ENCODE peak calls at places on chromosomes 4 and X, in five cellular contexts. Z is T-helper 17 cell; V is stimulated activated CD8-positive, alpha-beta memory T cell treated with anti-CD3 and anti-CD28 coated beads, Interleukin-15, amount 100 ng/mL, for 1 hour; X is stomach; D is EL. H is an unnamed sample.

GRCh38 chr4:109032676-109033075 is 269.8 kb downstream of the COL25A1 start:
- DNase-seq in Z (no peak), V (no peak), X (no peak), D (no peak), H (no peak)

GRCh38 chrX:132612990-132613564 is 124.2 kb upstream of the MBNL3 start:
- DNase-seq in Z (no peak), V (peak; percentile 4), X (peak; percentile 56), D (no peak), H (no peak)

GRCh38 chr4:95949136-95949765 is 109.4 kb downstream of the PDHA2 start:
- DNase-seq in Z (no peak), V (no peak), X (no peak), D (no peak), H (no peak)

GRCh38 chr4:40196724-40197281 is at the start of gene RHOH:
- DNase-seq in Z (peak; percentile 66), V (peak; percentile 45), X (peak; percentile 42), D (no peak), H (no peak)

GRCh38 chr4:149584703-149585102 is 230.9 kb downstream of the IQCM start:
- DNase-seq in Z (no peak), V (no peak), X (no peak), D (peak; percentile 5), H (no peak)

GRCh38 chr4:82905205-82905604 is 4.7 kb downstream of the THAP9 start:
- DNase-seq in Z (no peak), V (no peak), X (no peak), D (peak; percentile 69), H (no peak)

GRCh38 chr4:41362647-41363383 is 106.1 kb downstream of the UCHL1 start:
- DNase-seq in Z (no peak), V (no peak), X (no peak), D (no peak), H (no peak)

GRCh38 chr4:3792813-3793212 is 26.6 kb downstream of the ADRA2C start:
- DNase-seq in Z (no peak), V (no peak), X (no peak), D (no peak), H (no peak)

GRCh38 chr4:123352240-123352945 is 44.2 kb upstream of the SPRY1 start:
- DNase-seq in Z (no peak), V (no peak), X (no peak), D (no peak), H (peak; percentile 62)

GRCh38 chr4:13548059-13548983 is 4.0 kb upstream of the NKX3-2 start:
- DNase-seq in Z (no peak), V (no peak), X (no peak), D (peak; percentile 27), H (no peak)

GRCh38 chr4:90234916-90235547 is 107.8 kb downstream of the CCSER1 start:
- DNase-seq in Z (no peak), V (no peak), X (peak; percentile 28), D (no peak), H (no peak)

GRCh38 chr4:16443504-16444088 is 217.3 kb upstream of the TAPT1 start:
- DNase-seq in Z (no peak), V (no peak), X (no peak), D (peak; percentile 48), H (peak; percentile 26)

GRCh38 chrX:24899391-24899790 is 116.4 kb downstream of the ARX start:
- DNase-seq in Z (no peak), V (no peak), X (no peak), D (no peak), H (no peak)

GRCh38 chr4:38930199-38930598 is 62.6 kb downstream of the FAM114A1 start:
- DNase-seq in Z (no peak), V (no peak), X (no peak), D (no peak), H (no peak)

GRCh38 chrX:77749695-77750094 is 36.3 kb downstream of the ATRX start:
- DNase-seq in Z (no peak), V (no peak), X (no peak), D (peak; percentile 68), H (no peak)

GRCh38 chr4:130825283-130825682 is 1729.3 kb downstream of the C4orf33 start:
- DNase-seq in Z (no peak), V (no peak), X (no peak), D (peak; percentile 20), H (no peak)

GRCh38 chr4:129138762-129139496 is 43.0 kb downstream of the C4orf33 start:
- DNase-seq in Z (no peak), V (no peak), X (no peak), D (no peak), H (no peak)

GRCh38 chr4:123706961-123707360 is 310.4 kb downstream of the SPRY1 start:
- DNase-seq in Z (no peak), V (no peak), X (no peak), D (peak; percentile 9), H (no peak)

GRCh38 chrX:70455366-70456202 is 10.9 kb downstream of the DLG3 start:
- DNase-seq in Z (no peak), V (no peak), X (no peak), D (no peak), H (no peak)

GRCh38 chr4:7734651-7735260 is 204.9 kb downstream of the AFAP1 start:
- DNase-seq in Z (no peak), V (no peak), X (no peak), D (no peak), H (no peak)

GRCh38 chrX:123088930-123089329 is 95.1 kb upstream of the GRIA3 start:
- DNase-seq in Z (no peak), V (no peak), X (no peak), D (no peak), H (no peak)

GRCh38 chr4:84171871-84172270 is 327.2 kb downstream of the NKX6-1 start:
- DNase-seq in Z (no peak), V (no peak), X (no peak), D (no peak), H (no peak)

GRCh38 chrX:77455437-77455836 is 8.2 kb downstream of the FGF16 start:
- DNase-seq in Z (no peak), V (no peak), X (no peak), D (no peak), H (no peak)

GRCh38 chrX:73400136-73400748 is 46.6 kb upstream of the CDX4 start:
- DNase-seq in Z (no peak), V (no peak), X (no peak), D (no peak), H (no peak)

GRCh38 chrX:47169726-47170515 is 23.7 kb upstream of the UBA1 start:
- DNase-seq in Z (no peak), V (no peak), X (peak; percentile 23), D (peak; percentile 6), H (no peak)

GRCh38 chr4:127006509-127006908 is 626.2 kb upstream of the INTU start:
- DNase-seq in Z (no peak), V (no peak), X (no peak), D (no peak), H (no peak)

GRCh38 chr4:87718221-87718620 is 68.1 kb downstream of the DMP1 start:
- DNase-seq in Z (no peak), V (no peak), X (no peak), D (no peak), H (no peak)

GRCh38 chr4:1414831-1415680 is 8.8 kb upstream of the NKX1-1 start:
- DNase-seq in Z (no peak), V (no peak), X (peak; percentile 21), D (no peak), H (no peak)

GRCh38 chrX:143429021-143429570 is 88.2 kb downstream of the SPANXN3 start:
- DNase-seq in Z (no peak), V (no peak), X (no peak), D (no peak), H (peak; percentile 3)

GRCh38 chr4:7094931-7095330 is 27.1 kb upstream of the GRPEL1 start:
- DNase-seq in Z (no peak), V (no peak), X (no peak), D (no peak), H (no peak)

GRCh38 chr4:3781997-3782930 is 16.1 kb downstream of the ADRA2C start:
- DNase-seq in Z (no peak), V (no peak), X (no peak), D (no peak), H (no peak)

GRCh38 chr4:81504685-81505598 is 33.2 kb upstream of the RASGEF1B start:
- DNase-seq in Z (peak; percentile 30), V (peak; percentile 27), X (peak; percentile 52), D (no peak), H (no peak)

GRCh38 chrX:39470588-39471155 is 627.1 kb downstream of the BCOR start:
- DNase-seq in Z (no peak), V (no peak), X (no peak), D (peak; percentile 24), H (peak; percentile 21)

H was measured in stromal cell of bone marrow.